ENCODE peak calls at places on chromosome 16, in five cellular contexts. D is H1, U is fibroblast of lung, J is BE2C, B is nephron progenitor cell. P is an unnamed sample.

GRCh38 chr16:74743668-74744299 is 30.8 kb downstream of the FA2H start:
- DNase-seq in D (no peak), U (peak), J (peak), B (no peak), P (no peak)

GRCh38 chr16:55482056-55482455 is 3.1 kb downstream of the MMP2 start:
- DNase-seq in D (no peak), U (peak), J (no peak), B (no peak), P (no peak)

GRCh38 chr16:11392041-11392581 is 46.9 kb downstream of the RMI2 start:
- DNase-seq in D (no peak), U (no peak), J (no peak), B (no peak), P (no peak)

GRCh38 chr16:721765-722481 is 977 bp downstream of the ANTKMT start:
- DNase-seq in D (no peak), U (no peak), J (no peak), B (no peak), P (peak)

GRCh38 chr16:68290455-68290854 is 20.3 kb downstream of the SLC7A6OS start:
- DNase-seq in D (no peak), U (no peak), J (no peak), B (no peak), P (no peak)

GRCh38 chr16:59060212-59060611 is 326.1 kb upstream of the GOT2 start:
- DNase-seq in D (no peak), U (peak), J (no peak), B (no peak), P (no peak)

GRCh38 chr16:11498683-11499082 is 88.0 kb downstream of the LITAF start:
- DNase-seq in D (no peak), U (no peak), J (no peak), B (no peak), P (no peak)

GRCh38 chr16:27189335-27189972 is 13.9 kb upstream of the KDM8 start:
- DNase-seq in D (no peak), U (no peak), J (no peak), B (peak), P (no peak)

GRCh38 chr16:27317320-27317719 is 3.5 kb downstream of the IL4R start:
- DNase-seq in D (no peak), U (no peak), J (no peak), B (no peak), P (peak)

GRCh38 chr16:138049-138417 is 440 bp downstream of the NPRL3 start:
- DNase-seq in D (no peak), U (peak), J (peak), B (peak), P (peak)

GRCh38 chr16:74936902-74937560 is 47.9 kb downstream of the WDR59 start:
- DNase-seq in D (no peak), U (peak), J (no peak), B (no peak), P (peak)

GRCh38 chr16:16031401-16031800 is 82.0 kb downstream of the ABCC1 start:
- DNase-seq in D (no peak), U (no peak), J (no peak), B (no peak), P (no peak)

GRCh38 chr16:65689726-65690125 is 567.9 kb upstream of the CDH11 start:
- DNase-seq in D (no peak), U (peak), J (no peak), B (no peak), P (no peak)

GRCh38 chr16:85209526-85210121 is 97.4 kb upstream of the CIBAR2 start:
- DNase-seq in D (no peak), U (no peak), J (no peak), B (no peak), P (no peak)

GRCh38 chr16:89349947-89350633 is 132.6 kb downstream of the ZNF778 start:
- DNase-seq in D (no peak), U (no peak), J (no peak), B (no peak), P (peak)

GRCh38 chr16:24152826-24153225 is 103.3 kb upstream of the CACNG3 start:
- DNase-seq in D (no peak), U (peak), J (no peak), B (no peak), P (no peak)

GRCh38 chr16:6377956-6378355 is 954.7 kb upstream of the RBFOX1 start:
- DNase-seq in D (no peak), U (no peak), J (no peak), B (no peak), P (no peak)

GRCh38 chr16:47008174-47008573 is 34.7 kb upstream of the DNAJA2 start:
- DNase-seq in D (no peak), U (peak), J (no peak), B (no peak), P (no peak)

GRCh38 chr16:81790772-81791171 is 11.7 kb downstream of the PLCG2 start:
- DNase-seq in D (no peak), U (no peak), J (no peak), B (no peak), P (no peak)

GRCh38 chr16:35391328-35391727 is 1931.9 kb downstream of the TP53TG3F start:
- DNase-seq in D (no peak), U (peak), J (peak), B (peak), P (peak)
- TF ChIP-seq CTCF in D (peak), U (peak), J (peak), B (peak), P (peak)

DNA sequence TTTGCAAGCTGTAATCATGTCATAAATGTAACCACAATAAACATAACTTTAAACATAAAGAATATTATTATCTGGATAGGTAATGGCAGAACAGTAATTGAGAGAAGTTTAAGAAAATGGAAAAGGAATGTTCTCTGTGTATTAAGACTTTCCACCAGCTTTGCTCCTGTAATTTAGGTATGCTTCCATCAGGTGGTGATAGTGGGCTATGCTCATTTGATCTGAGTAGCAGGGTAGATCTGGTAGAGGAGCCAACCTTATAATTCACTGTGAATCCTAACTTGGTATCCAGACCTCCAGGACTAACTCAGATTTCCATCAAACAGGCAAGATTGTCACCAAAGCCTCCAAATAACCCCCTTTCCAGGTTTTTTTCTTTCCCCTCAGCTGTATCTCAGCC is 137.9 kb upstream of the ZKSCAN2 start:
- DNase-seq in D (no peak), U (no peak), J (no peak), B (no peak), P (no peak)
- TF ChIP-seq CTCF in D (no peak), U (no peak), J (peak), B (peak), P (no peak)

GRCh38 chr16:12541672-12542071 is 262.0 kb downstream of the CPPED1 start:
- DNase-seq in D (no peak), U (no peak), J (no peak), B (no peak), P (no peak)
- TF ChIP-seq CTCF in D (no peak), U (no peak), J (no peak), B (no peak), P (no peak)

GRCh38 chr16:3306078-3306477 is 781 bp downstream of the ZNF75A start:
- DNase-seq in D (no peak), U (no peak), J (no peak), B (no peak), P (no peak)

GRCh38 chr16:3304370-3304769 is 860 bp downstream of the TIGD7 start:
- DNase-seq in D (no peak), U (no peak), J (no peak), B (no peak), P (no peak)

DNA sequence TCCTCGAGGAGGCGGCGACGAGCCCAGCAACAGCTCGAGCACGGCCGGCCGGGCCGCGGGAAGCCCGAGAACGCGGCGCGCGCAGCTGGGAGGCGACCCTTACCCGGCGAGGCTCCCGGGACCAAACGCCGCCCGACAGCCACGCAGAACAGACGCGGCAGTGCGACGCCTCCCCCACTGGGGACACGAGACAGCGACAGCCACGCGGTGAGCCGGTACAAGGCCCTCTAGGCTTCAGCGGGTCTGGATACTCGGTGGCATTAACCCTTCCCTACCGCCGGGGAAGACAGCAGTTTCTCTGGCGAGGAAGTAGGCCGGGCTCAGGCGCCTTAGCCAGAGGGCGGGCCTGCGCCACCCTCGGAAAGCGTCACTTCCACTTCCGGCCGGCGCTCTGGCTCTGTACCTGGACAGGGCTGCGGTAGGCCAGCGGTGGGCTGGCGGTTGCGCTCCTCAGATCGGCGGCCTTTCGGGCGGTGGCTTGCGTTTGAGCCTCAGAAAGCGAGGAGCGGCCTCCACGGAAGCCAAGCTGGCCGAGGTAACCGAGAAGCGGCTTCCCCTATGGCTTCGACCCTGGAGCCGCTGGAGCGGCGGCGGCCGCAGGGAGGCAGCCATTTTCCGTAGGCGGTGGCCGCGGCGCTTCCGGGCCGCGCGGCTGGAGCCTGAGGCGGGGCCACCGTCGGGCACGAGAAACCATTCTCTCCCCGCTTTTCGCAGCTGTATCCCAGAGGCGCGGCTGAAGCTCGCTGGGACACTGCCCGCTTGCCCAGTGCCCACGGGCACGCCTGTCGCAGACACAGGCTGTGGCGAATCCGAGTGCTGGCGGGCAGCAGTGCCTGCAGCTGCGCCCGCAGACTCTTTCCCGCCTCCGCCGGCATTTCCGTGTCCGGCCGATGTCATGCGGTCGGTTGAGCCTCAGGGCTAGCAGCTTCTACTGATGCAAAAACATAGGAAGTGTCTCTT is at the start of the genes TIGD7 and ZNF75A:
- DNase-seq in D (peak), U (peak), J (peak), B (peak), P (peak)
- TF ChIP-seq CTCF in D (no peak), U (no peak), J (no peak), B (no peak), P (peak)

GRCh38 chr16:77897831-77898540 is 109.6 kb downstream of the VAT1L start:
- DNase-seq in D (no peak), U (no peak), J (no peak), B (no peak), P (no peak)
- TF ChIP-seq CTCF in D (no peak), U (no peak), J (no peak), B (no peak), P (no peak)

GRCh38 chr16:87580855-87581261 is 21.4 kb upstream of the JPH3 start:
- DNase-seq in D (no peak), U (peak), J (peak), B (no peak), P (peak)
- TF ChIP-seq CTCF in D (no peak), U (no peak), J (no peak), B (no peak), P (no peak)

GRCh38 chr16:57473906-57474305 is 11.4 kb downstream of the POLR2C start:
- DNase-seq in D (no peak), U (no peak), J (no peak), B (no peak), P (no peak)

GRCh38 chr16:57474671-57475661 is 11.3 kb downstream of the DOK4 start:
- DNase-seq in D (no peak), U (no peak), J (peak), B (no peak), P (no peak)

GRCh38 chr16:57476546-57477410 is 9.5 kb downstream of the DOK4 start:
- DNase-seq in D (no peak), U (no peak), J (peak), B (no peak), P (peak)

GRCh38 chr16:57477531-57478202 is 8.6 kb downstream of the DOK4 start:
- DNase-seq in D (no peak), U (no peak), J (peak), B (no peak), P (no peak)

DNA sequence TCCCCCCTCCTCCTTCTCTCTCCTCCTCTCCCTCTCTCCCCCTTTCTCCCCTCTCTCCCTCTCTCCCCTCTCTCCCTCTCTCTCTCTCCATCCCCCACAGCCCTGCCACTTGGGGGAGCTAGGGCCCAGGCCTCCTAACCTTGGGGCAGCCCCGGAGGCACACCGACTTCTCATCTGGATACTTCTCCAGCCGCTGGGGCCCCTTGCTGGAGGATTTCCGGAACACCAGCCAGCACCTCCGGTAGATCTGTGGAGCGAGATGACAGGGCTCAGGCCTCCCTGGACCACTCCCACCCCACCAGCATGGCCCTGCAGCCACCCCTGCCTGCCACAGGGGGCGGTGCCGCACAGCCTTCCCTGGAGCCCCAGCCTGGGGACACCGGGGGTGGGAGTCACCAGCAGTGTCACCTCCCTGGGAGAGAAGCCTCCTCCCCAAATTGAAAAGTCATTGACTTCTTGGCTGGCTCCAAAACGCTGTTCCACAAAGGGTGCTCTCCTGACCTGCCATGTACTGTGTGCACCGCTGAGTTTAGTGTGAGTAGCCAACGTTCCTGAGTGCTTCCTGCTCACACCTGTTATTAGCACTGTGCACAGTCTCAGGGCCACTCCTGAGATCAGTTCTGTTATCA is 10.5 kb downstream of the DOK4 start:
- DNase-seq in D (peak), U (peak), J (peak), B (peak), P (peak)
- TF ChIP-seq CTCF in D (peak), U (peak), J (peak), B (peak), P (peak)

GRCh38 chr16:19290860-19291259 is 5.3 kb downstream of the CLEC19A start:
- DNase-seq in D (no peak), U (no peak), J (no peak), B (no peak), P (no peak)
- TF ChIP-seq CTCF in D (no peak), U (no peak), J (no peak), B (no peak), P (no peak)

P was measured in activated CD8-positive, alpha-beta T cell treated with anti-CD3 and anti-CD28 coated beads for 36 hours.